ENCODE peak calls at places on chromosomes 13 and 19, in five cellular contexts. Y is heart left ventricle, B is HepG2, D is heart right ventricle, F is colonic mucosa. Z is an unnamed sample.

GRCh38 chr19:40337107-40337506 is 11.1 kb downstream of the C19orf47 start:
- DNase-seq in Y (no peak), B (no peak), D (no peak), F (no peak), Z (no peak)

GRCh38 chr13:95601216-95601615 is 43.3 kb downstream of the DZIP1 start:
- DNase-seq in Y (no peak), B (no peak), D (no peak), F (no peak), Z (no peak)

GRCh38 chr19:40690050-40690698 is at the start of gene NUMBL:
- DNase-seq in Y (no peak), B (no peak), D (no peak), F (no peak), Z (no peak)

GRCh38 chr13:91347996-91348905 is 764 bp downstream of the MIR17HG start:
- DNase-seq in Y (peak; percentile 43), B (no peak), D (peak; percentile 50), F (peak; percentile 51), Z (peak; percentile 68)

GRCh38 chr19:32017341-32017948 is 328.0 kb upstream of the ZNF507 start:
- DNase-seq in Y (no peak), B (no peak), D (no peak), F (no peak), Z (no peak)

GRCh38 chr19:49335071-49335783 is at the start of gene CD37:
- DNase-seq in Y (no peak), B (no peak), D (no peak), F (peak; percentile 31), Z (peak; percentile 66)

GRCh38 chr19:35557539-35558399 is 5.7 kb downstream of the ATP4A start:
- DNase-seq in Y (peak; percentile 51), B (no peak), D (peak; percentile 60), F (peak; percentile 75), Z (no peak)

GRCh38 chr19:30116984-30117555 is 175.0 kb downstream of the URI1 start:
- DNase-seq in Y (no peak), B (no peak), D (no peak), F (no peak), Z (no peak)

GRCh38 chr19:41626877-41627276 is at the start of gene CEACAM4:
- DNase-seq in Y (peak; percentile 35), B (no peak), D (peak; percentile 32), F (no peak), Z (no peak)

GRCh38 chr13:111213964-111214726 is 99.0 kb downstream of the ARHGEF7 start:
- DNase-seq in Y (no peak), B (no peak), D (no peak), F (no peak), Z (peak; percentile 34)

GRCh38 chr19:30648321-30648720 is 276.1 kb downstream of the ZNF536 start:
- DNase-seq in Y (no peak), B (no peak), D (no peak), F (no peak), Z (no peak)

GRCh38 chr19:51448011-51448744 is 10.1 kb downstream of the SIGLEC8 start:
- DNase-seq in Y (no peak), B (no peak), D (no peak), F (no peak), Z (no peak)

GRCh38 chr19:33795370-33796163 is 1.1 kb upstream of the KCTD15 start:
- DNase-seq in Y (peak; percentile 91), B (peak; percentile 66), D (peak; percentile 88), F (peak; percentile 85), Z (peak; percentile 87)

GRCh38 chr19:11279505-11280236 is 16.3 kb upstream of the TSPAN16 start:
- DNase-seq in Y (no peak), B (no peak), D (no peak), F (no peak), Z (no peak)

GRCh38 chr19:12833747-12834417 is 497 bp downstream of the RTBDN start:
- DNase-seq in Y (no peak), B (no peak), D (peak; percentile 22), F (peak; percentile 39), Z (no peak)

GRCh38 chr19:53103141-53103902 is at the start of gene ZNF160:
- DNase-seq in Y (peak; percentile 99), B (peak; percentile 80), D (peak; percentile 100), F (peak; percentile 99), Z (peak; percentile 100)

GRCh38 chr19:41415154-41415571 is 12.0 kb downstream of the B3GNT8 start:
- DNase-seq in Y (no peak), B (no peak), D (no peak), F (no peak), Z (no peak)

GRCh38 chr13:109655206-109655600 is 131.2 kb downstream of the IRS2 start:
- DNase-seq in Y (no peak), B (no peak), D (no peak), F (no peak), Z (no peak)

GRCh38 chr13:43301341-43301969 is 278.1 kb downstream of the DNAJC15 start:
- DNase-seq in Y (no peak), B (no peak), D (no peak), F (no peak), Z (no peak)

GRCh38 chr13:41304551-41304950 is 6.5 kb upstream of the NAA16 start:
- DNase-seq in Y (no peak), B (no peak), D (no peak), F (no peak), Z (no peak)

GRCh38 chr13:32894589-32895001 is 121.6 kb upstream of the KL start:
- DNase-seq in Y (no peak), B (no peak), D (no peak), F (no peak), Z (no peak)

GRCh38 chr19:28242317-28242927 is 970.5 kb downstream of the UQCRFS1 start:
- DNase-seq in Y (no peak), B (no peak), D (no peak), F (peak; percentile 43), Z (no peak)

GRCh38 chr19:11626252-11626651 is 29.0 kb downstream of the ZNF627 start:
- DNase-seq in Y (no peak), B (no peak), D (no peak), F (no peak), Z (no peak)

GRCh38 chr13:99386495-99386894 is 79.3 kb upstream of the GPR183 start:
- DNase-seq in Y (no peak), B (no peak), D (no peak), F (no peak), Z (no peak)

GRCh38 chr13:104450006-104450405 is 1383.8 kb upstream of the SLC10A2 start:
- DNase-seq in Y (no peak), B (no peak), D (no peak), F (no peak), Z (no peak)

GRCh38 chr13:78201411-78201810 is 282.8 kb upstream of the EDNRB start:
- DNase-seq in Y (no peak), B (no peak), D (no peak), F (no peak), Z (no peak)

GRCh38 chr19:18023596-18024212 is 15.7 kb downstream of the ARRDC2 start:
- DNase-seq in Y (peak; percentile 95), B (no peak), D (peak; percentile 87), F (peak; percentile 72), Z (peak; percentile 94)

GRCh38 chr13:32905864-32906180 is 110.4 kb upstream of the KL start:
- DNase-seq in Y (peak; percentile 31), B (no peak), D (no peak), F (peak; percentile 25), Z (peak; percentile 24)

GRCh38 chr19:52188822-52189744 is 769 bp upstream of the PPP2R1A start:
- DNase-seq in Y (no peak), B (no peak), D (peak; percentile 99), F (peak; percentile 59), Z (peak; percentile 24)

GRCh38 chr19:720691-721160 is 12.0 kb downstream of the PALM start:
- DNase-seq in Y (no peak), B (peak; percentile 41), D (no peak), F (no peak), Z (no peak)

GRCh38 chr19:18415177-18415867 is 3.9 kb upstream of the SSBP4 start:
- DNase-seq in Y (peak; percentile 91), B (no peak), D (peak; percentile 77), F (peak; percentile 55), Z (peak; percentile 81)

GRCh38 chr19:13169769-13170168 is 19.6 kb downstream of the IER2 start:
- DNase-seq in Y (no peak), B (no peak), D (no peak), F (peak; percentile 83), Z (no peak)

GRCh38 chr19:55406869-55407624 is 541 bp downstream of the UBE2S start:
- DNase-seq in Y (peak; percentile 26), B (no peak), D (no peak), F (no peak), Z (peak; percentile 69)

DNA sequence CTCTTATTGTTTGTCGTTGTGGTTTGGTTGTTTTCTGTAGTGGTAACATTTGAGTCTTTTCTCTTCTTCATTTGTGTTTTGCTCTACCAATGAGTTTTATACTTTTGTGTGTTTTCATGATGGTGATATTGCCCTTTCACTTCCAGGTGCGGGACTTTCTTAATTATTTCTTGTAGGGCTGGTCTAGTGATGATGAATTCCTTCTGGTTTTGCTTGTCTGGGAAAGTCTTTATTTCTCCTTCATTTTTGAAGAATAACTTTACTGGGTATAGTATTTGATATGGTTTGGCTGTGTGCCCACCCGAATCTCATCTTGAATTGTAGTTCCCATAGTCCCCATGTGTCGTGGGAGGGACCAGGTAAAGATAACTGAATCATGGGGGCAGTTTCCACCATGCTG is 6.8 kb upstream of the CLEC4M start:
- DNase-seq in Y (no peak), B (no peak), D (no peak), F (no peak), Z (no peak)
- H3K9me3 ChIP-seq in Y (peaks cover 2% of the 10 kb centered on the region), B (peaks cover 44% of the 10 kb centered on the region), D (peaks cover 2% of the 10 kb centered on the region), F (no peaks in the 10 kb centered on the region), Z (peaks cover 6% of the 10 kb centered on the region)

GRCh38 chr19:2046046-2046907 is 4.8 kb downstream of the MKNK2 start:
- DNase-seq in Y (no peak), B (no peak), D (no peak), F (no peak), Z (no peak)
- H3K4me1 ChIP-seq in Y (peaks cover 82% of the 10 kb centered on the region), B (peaks cover 33% of the 10 kb centered on the region), D (peaks cover 73% of the 10 kb centered on the region), F (peaks cover 39% of the 10 kb centered on the region), Z (peaks cover 79% of the 10 kb centered on the region)

GRCh38 chr19:9148687-9149086 is 8.5 kb downstream of the ZNF317 start:
- DNase-seq in Y (no peak), B (no peak), D (no peak), F (no peak), Z (no peak)
- H3K9me3 ChIP-seq in Y (no peaks in the 10 kb centered on the region), B (peaks cover 53% of the 10 kb centered on the region), D (no peaks in the 10 kb centered on the region), F (peaks cover 7% of the 10 kb centered on the region), Z (no peaks in the 10 kb centered on the region)

DNA sequence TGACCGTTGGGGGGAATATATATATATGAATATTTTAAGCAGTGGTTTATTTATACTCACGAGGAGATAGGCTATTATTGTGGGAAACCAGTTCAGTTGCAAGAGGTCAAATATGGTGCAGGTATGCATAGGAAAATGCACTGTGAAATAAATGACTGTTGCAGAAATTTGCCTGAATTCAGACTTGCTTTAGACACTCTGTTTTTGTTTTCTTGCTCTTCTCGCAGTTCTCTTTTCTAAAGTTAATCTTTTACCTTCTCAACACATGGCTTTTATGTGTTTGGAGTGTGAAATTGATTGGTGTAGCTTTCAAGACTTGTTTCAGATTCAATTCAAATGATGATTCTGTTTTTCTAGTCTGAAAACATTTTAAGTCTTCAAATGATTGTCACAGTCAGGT is 109.7 kb downstream of the LRCH1 start:
- DNase-seq in Y (no peak), B (no peak), D (no peak), F (no peak), Z (no peak)
- H3K4me1 ChIP-seq in Y (peaks cover 70% of the 10 kb centered on the region), B (peaks cover 92% of the 10 kb centered on the region), D (peaks cover 9% of the 10 kb centered on the region), F (peaks cover 12% of the 10 kb centered on the region), Z (no peaks in the 10 kb centered on the region)

Z was measured in tibial artery.